ENCODE peak calls at places on chromosome X, in four cellular contexts. T is astrocyte, E is tibial nerve, Z is upper lobe of left lung. G is an unnamed sample.

GRCh38 chrX:87063622-87064021 is 454.0 kb upstream of the KLHL4 start:
- DNase-seq in T (peak), Z (no peak), E (no peak), G (no peak)

GRCh38 chrX:131675596-131676194 is 131.8 kb downstream of the OR13H1 start:
- DNase-seq in T (no peak), E (no peak), Z (no peak), G (no peak)

GRCh38 chrX:54825716-54826428 is 18.3 kb downstream of the MAGED2 start:
- DNase-seq in E (no peak), Z (no peak), T (no peak), G (no peak)

GRCh38 chrX:39499996-39500395 is 597.8 kb downstream of the BCOR start:
- DNase-seq in Z (no peak), E (no peak), T (peak), G (no peak)

GRCh38 chrX:16491461-16491860 is 158.5 kb upstream of the S100G start:
- DNase-seq in Z (no peak), T (no peak), E (no peak), G (no peak)

GRCh38 chrX:151694661-151695582 is at the start of gene PRRG3:
- DNase-seq in T (no peak), Z (peak), E (no peak), G (no peak)

GRCh38 chrX:81237516-81237915 is 35.6 kb downstream of the SH3BGRL start:
- DNase-seq in T (no peak), E (no peak), Z (no peak), G (no peak)

GRCh38 chrX:2397648-2398340 is 103.0 kb downstream of the DHRSX start:
- DNase-seq in E (no peak), T (peak), Z (no peak), G (no peak)

GRCh38 chrX:1385251-1385794 is 6.6 kb downstream of the SLC25A6 start:
- DNase-seq in Z (peak), E (no peak), T (no peak), G (no peak)

GRCh38 chrX:34559325-34559724 is 97.8 kb downstream of the TMEM47 start:
- DNase-seq in E (no peak), T (peak), Z (no peak), G (no peak)

GRCh38 chrX:12595746-12596145 is 195.5 kb upstream of the PRPS2 start:
- DNase-seq in T (no peak), E (no peak), Z (no peak), G (no peak)

DNA sequence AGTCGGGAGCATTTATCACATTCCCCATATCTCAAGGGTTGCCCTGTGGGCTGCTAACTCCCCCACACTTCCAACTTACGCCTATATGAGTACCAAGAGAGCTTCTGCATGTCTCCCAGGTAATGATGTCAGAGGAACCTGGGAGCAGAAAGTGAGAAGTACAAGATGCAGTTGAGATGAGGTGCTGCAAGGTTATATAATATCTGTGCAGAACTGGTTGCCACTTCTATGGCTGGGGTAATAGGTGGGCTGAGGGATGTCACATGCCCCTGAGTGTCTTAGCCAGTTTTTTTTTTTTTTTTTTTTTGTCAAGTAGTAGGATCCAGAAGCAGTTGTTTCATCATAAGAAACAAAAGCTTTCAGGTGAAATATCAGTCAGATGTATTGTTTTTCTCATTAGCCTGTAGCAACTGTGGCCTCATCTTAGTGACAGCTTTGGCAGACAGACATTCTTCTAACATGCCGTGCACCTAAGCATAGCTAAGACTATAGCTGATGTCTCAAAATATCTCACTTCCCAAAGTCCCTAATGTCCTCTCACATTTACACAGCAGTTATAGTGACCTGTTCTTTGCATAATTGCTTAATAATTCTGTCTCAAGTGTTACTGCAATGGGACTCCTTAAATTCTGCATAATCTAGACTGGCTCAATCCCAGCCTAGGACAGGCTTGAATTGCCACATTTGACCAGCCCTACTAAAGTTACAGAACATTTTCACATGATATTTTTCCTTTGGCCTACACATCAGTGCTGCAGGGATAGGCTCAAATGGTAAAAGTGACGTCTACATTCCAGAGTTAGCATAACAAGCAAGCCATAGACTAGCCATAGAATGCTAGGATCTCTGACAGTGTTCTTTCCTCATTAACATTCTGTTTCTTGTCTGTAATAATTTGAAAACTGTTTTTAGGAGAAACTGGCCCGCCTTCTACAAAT is 17.9 kb upstream of the MAOB start:
- DNase-seq in E (no peak), T (no peak), Z (no peak), G (no peak)
- H3K27ac ChIP-seq in E (peak), T (no peak), Z (no peak), G (no peak)

DNA sequence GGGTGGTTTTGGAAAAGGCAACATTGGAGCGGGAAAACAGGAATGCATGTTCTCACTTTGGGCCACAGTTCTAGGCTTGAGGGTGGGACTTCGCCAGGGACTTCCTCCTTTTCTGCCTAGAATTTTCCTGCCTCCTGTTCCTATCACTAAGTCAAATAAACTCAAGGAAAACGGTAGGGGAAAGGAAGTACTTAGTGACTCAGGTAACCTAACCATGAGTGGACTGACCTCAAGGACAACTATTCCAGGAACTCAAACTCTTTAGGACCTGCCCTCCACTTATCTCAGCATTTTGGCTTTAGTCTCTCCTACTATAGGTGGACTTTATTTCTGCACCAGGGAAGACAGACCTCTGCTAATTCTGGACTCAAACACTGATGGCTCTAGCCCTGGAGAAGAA is 281.7 kb downstream of the ZNF674 start:
- DNase-seq in T (no peak), E (no peak), Z (no peak), G (no peak)
- H3K27ac ChIP-seq in T (no peak), E (no peak), Z (no peak), G (no peak)

GRCh38 chrX:153499876-153500275 is 5.1 kb downstream of the BGN start:
- DNase-seq in Z (no peak), E (no peak), T (no peak), G (no peak)

GRCh38 chrX:153501530-153501929 is 6.8 kb downstream of the BGN start:
- DNase-seq in Z (no peak), T (no peak), E (no peak), G (no peak)

GRCh38 chrX:153500676-153501280 is 6.0 kb downstream of the BGN start:
- DNase-seq in E (no peak), T (no peak), Z (no peak), G (no peak)

GRCh38 chrX:153498453-153498852 is 3.7 kb downstream of the BGN start:
- DNase-seq in E (no peak), Z (no peak), T (no peak), G (no peak)

DNA sequence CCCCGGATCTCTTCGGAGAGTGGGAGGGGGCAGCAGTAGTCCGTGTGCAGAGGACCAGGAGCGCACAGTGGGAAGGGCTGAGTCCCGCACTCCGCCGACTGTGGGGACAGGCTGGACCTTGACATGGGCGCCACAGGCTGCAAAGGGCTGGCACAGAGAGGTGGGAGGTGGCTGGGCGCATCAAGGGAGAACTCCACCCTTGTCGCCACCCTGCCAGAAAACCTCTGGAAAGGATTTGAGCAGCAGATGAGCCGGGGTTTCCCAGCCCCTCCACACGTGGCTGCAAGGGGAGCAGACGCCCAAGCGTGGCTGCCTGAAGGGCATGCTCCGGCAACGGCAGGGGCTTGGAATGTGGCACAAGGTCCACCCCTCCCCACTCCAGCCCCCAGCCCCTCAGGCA is 4.5 kb downstream of the BGN start:
- DNase-seq in T (no peak), Z (no peak), E (no peak), G (no peak)
- H3K27ac ChIP-seq in T (no peak), Z (no peak), E (peak), G (no peak)

GRCh38 chrX:13659057-13659456 is 6.1 kb downstream of the TCEANC start:
- DNase-seq in Z (no peak), E (no peak), T (peak), G (no peak)
- H3K27ac ChIP-seq in Z (peak), E (peak), T (no peak), G (peak)

GRCh38 chrX:65769564-65770292 is 102.3 kb downstream of the MSN start:
- DNase-seq in Z (no peak), E (no peak), T (no peak), G (no peak)

DNA sequence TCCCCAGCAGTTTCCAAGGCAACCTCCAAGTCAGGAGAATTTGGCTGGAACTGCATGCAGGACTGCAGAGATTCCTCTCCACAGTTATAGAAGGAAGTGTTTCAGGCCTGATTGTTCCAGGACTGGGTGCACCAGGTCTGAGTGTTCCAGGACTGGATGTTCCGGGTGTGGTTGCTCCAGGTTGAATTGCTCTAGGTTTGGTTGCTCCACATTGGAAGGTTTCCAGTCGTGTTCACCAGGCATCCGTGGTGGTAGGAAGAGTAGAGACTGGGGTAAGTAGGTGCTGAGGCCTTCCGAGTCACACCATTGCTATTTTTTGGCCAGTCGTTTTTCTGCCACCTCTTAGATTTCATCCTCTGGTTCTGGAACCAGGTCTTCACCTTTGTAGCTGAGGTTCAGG is 105.4 kb downstream of the MSN start:
- DNase-seq in T (no peak), Z (peak), E (no peak), G (no peak)
- H3K27ac ChIP-seq in T (no peak), Z (no peak), E (no peak), G (no peak)

GRCh38 chrX:24491741-24492140 is 26.7 kb downstream of the PDK3 start:
- DNase-seq in T (no peak), Z (no peak), E (no peak), G (no peak)
- H3K27ac ChIP-seq in T (no peak), Z (no peak), E (no peak), G (peak)

GRCh38 chrX:24260827-24261550 is 52.9 kb downstream of the SUPT20HL2 start:
- DNase-seq in E (no peak), Z (peak), T (peak), G (no peak)
- H3K27ac ChIP-seq in E (peak), Z (no peak), T (peak), G (peak)

DNA sequence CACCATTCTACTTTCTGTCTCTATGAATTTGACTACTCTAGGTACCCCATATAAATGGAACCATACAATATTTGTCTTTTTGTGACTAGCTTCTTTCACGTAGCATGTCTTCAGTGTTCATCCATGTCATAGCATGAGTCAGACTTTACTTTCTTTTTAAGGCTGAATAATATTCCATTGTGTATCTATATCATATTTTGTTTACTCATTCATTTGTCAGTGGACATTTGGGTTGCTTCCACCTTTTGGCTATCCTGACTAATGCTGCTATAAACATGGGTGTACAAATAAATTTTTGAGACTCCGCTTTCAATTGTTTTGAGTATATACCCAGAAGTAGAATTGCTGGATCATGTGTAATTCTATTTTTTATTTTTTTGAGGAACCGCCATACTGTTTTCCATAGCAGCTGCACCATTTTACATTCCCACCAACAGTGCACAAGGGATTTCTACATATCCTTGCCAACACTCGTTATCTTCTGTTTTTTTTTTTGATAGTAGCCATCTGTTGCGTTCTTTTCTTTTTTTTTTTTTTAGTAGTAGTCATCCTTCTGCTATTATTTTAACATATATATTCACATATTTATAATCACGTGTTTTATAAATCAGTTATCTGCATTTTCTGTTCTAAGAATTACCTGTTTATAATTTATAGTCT is 158.0 kb upstream of the MED14 start:
- DNase-seq in Z (no peak), T (no peak), E (no peak), G (no peak)
- H3K27ac ChIP-seq in Z (no peak), T (no peak), E (no peak), G (no peak)

DNA sequence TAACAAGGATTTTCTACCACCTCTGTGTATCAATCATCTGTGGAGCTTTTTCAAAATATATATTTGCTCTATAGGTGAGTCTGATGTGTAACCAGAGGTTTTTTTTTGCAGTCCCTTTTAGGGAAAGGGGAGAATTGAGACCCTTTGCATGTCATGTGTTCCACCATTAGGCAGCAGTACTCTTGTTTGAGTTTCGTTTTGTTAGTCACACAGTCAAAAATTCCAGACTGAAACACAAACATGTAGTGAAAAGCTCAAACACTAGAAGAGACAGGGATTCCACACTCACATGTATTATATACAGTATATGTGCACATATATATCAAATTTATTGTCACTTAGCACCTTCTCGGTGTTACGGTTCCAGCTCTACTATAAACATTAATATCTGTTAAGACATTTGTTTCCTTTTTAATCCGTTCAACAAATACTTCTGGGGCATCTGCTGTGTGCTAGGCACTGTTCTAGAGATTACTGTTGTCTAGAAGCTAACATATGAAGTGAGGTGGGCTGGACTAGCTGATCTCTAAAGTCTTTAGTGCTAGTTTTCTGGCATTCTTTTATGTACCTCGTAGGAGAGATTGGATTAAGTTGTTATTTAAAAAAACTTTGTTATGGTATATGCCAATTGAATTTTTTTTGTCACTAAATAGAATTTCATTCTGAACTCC is 5.5 kb downstream of the USP9X start:
- DNase-seq in T (no peak), Z (no peak), E (no peak), G (no peak)
- H3K27ac ChIP-seq in T (peak), Z (peak), E (peak), G (peak)

G was measured in breast epithelium.